ENCODE peak calls at places on chromosomes 5 and 9, in six cellular contexts. E, V, X, I, B and M are unnamed samples.

GRCh38 chr9:14313378-14313940 is 482 bp downstream of the NFIB start:
- DNase-seq in V (peak), E (no peak), B (no peak), X (no peak), I (peak), M (no peak)

GRCh38 chr5:153543959-153544470 is 53.5 kb downstream of the GRIA1 start:
- DNase-seq in X (no peak), E (no peak), V (no peak), B (no peak), I (no peak), M (no peak)

GRCh38 chr5:93850311-93850710 is 108.9 kb upstream of the POU5F2 start:
- DNase-seq in V (no peak), B (no peak), E (no peak), X (no peak), I (no peak), M (peak)

GRCh38 chr5:138353550-138353893 is 1.0 kb downstream of the KDM3B start:
- DNase-seq in B (no peak), I (no peak), X (no peak), E (no peak), V (no peak), M (no peak)

GRCh38 chr5:42756630-42757601 is at the start of gene CCDC152:
- DNase-seq in B (peak), V (no peak), X (peak), E (no peak), I (peak), M (no peak)

GRCh38 chr9:132011309-132011708 is 68.4 kb downstream of the MED27 start:
- DNase-seq in I (no peak), E (no peak), V (no peak), B (no peak), X (no peak), M (no peak)

GRCh38 chr9:87520172-87520683 is 22.6 kb downstream of the DAPK1 start:
- DNase-seq in I (no peak), B (no peak), X (no peak), E (no peak), V (no peak), M (no peak)

GRCh38 chr5:74415695-74416102 is 224.8 kb downstream of the ENC1 start:
- DNase-seq in I (no peak), X (no peak), V (no peak), E (no peak), B (no peak), M (peak)

GRCh38 chr9:92064711-92065110 is 50.5 kb downstream of the SPTLC1 start:
- DNase-seq in I (no peak), V (no peak), E (no peak), B (no peak), X (no peak), M (no peak)

GRCh38 chr9:127723450-127723849 is 7.6 kb downstream of the TTC16 start:
- DNase-seq in X (no peak), V (peak), B (no peak), E (no peak), I (no peak), M (no peak)

GRCh38 chr5:45800331-45800730 is 104.2 kb upstream of the HCN1 start:
- DNase-seq in E (no peak), B (no peak), X (no peak), I (no peak), V (no peak), M (no peak)

GRCh38 chr5:90909091-90909503 is 350.5 kb downstream of the ADGRV1 start:
- DNase-seq in I (peak), B (no peak), V (no peak), E (no peak), X (no peak), M (no peak)

GRCh38 chr9:87792831-87793288 is 66.9 kb downstream of the CTSL start:
- DNase-seq in B (peak), E (peak), X (no peak), I (peak), V (peak), M (no peak)

GRCh38 chr5:91706785-91707520 is 323.8 kb upstream of the ARRDC3 start:
- DNase-seq in E (no peak), B (no peak), I (no peak), V (no peak), X (no peak), M (no peak)

GRCh38 chr5:153618857-153619256 is 128.4 kb downstream of the GRIA1 start:
- DNase-seq in B (no peak), V (no peak), E (no peak), I (peak), X (no peak), M (no peak)

GRCh38 chr5:1827410-1828397 is 26.5 kb downstream of the NDUFS6 start:
- DNase-seq in X (no peak), V (no peak), I (no peak), B (no peak), E (no peak), M (no peak)

GRCh38 chr5:55104036-55104767 is 1.8 kb downstream of the GZMA start:
- DNase-seq in E (no peak), I (no peak), V (no peak), X (no peak), B (no peak), M (no peak)

GRCh38 chr5:145906401-145906800 is 30.0 kb upstream of the SH3RF2 start:
- DNase-seq in V (no peak), B (no peak), X (no peak), I (no peak), E (no peak), M (no peak)

GRCh38 chr5:71475788-71476384 is 20.4 kb downstream of the BDP1 start:
- DNase-seq in X (no peak), I (no peak), V (peak), E (no peak), B (no peak), M (no peak)

GRCh38 chr5:65880673-65881072 is 45.7 kb upstream of the ERBIN start:
- DNase-seq in V (no peak), I (no peak), X (no peak), E (no peak), B (no peak), M (no peak)

GRCh38 chr5:178536541-178537466 is 53.4 kb downstream of the COL23A1 start:
- DNase-seq in E (no peak), B (no peak), I (no peak), V (no peak), X (no peak), M (no peak)

GRCh38 chr9:93908591-93909241 is 46.4 kb downstream of the BARX1 start:
- DNase-seq in X (no peak), I (no peak), E (no peak), V (no peak), B (no peak), M (no peak)

GRCh38 chr5:127960126-127960744 is 123.3 kb upstream of the SLC12A2 start:
- DNase-seq in X (no peak), I (peak), E (no peak), B (no peak), V (no peak), M (no peak)

GRCh38 chr5:180636016-180636402 is 13.4 kb downstream of the FLT4 start:
- DNase-seq in V (no peak), E (no peak), I (no peak), B (no peak), X (no peak), M (no peak)

GRCh38 chr5:1493413-1493812 is 30.3 kb downstream of the LPCAT1 start:
- DNase-seq in X (no peak), E (no peak), I (no peak), B (no peak), V (no peak), M (no peak)

GRCh38 chr9:97638666-97639065 is 5.0 kb downstream of the NCBP1 start:
- DNase-seq in X (no peak), B (no peak), I (no peak), E (no peak), V (no peak), M (no peak)

GRCh38 chr5:141328231-141328630 is 2.1 kb upstream of the PCDHGA1 start:
- DNase-seq in I (no peak), B (no peak), E (no peak), V (no peak), X (no peak), M (no peak)

GRCh38 chr9:124299519-124300090 is 41.9 kb downstream of the NEK6 start:
- DNase-seq in B (no peak), E (no peak), X (no peak), I (no peak), V (no peak), M (no peak)

GRCh38 chr5:34486160-34486765 is 169.9 kb upstream of the RAI14 start:
- DNase-seq in B (peak), I (peak), X (peak), E (peak), V (peak), M (peak)

GRCh38 chr5:24401767-24402166 is 243.0 kb downstream of the CDH10 start:
- DNase-seq in V (peak), B (no peak), X (no peak), E (no peak), I (peak), M (no peak)

GRCh38 chr5:65867509-65868195 is 58.7 kb upstream of the ERBIN start:
- DNase-seq in V (no peak), E (no peak), I (no peak), B (no peak), X (no peak), M (no peak)

GRCh38 chr9:69744688-69745380 is 15.0 kb downstream of the PTAR1 start:
- DNase-seq in V (no peak), I (no peak), X (no peak), E (no peak), B (no peak), M (no peak)

GRCh38 chr9:132268725-132269352 is 85.9 kb downstream of the SETX start:
- DNase-seq in I (peak), X (peak), V (peak), B (peak), E (peak), M (peak)

GRCh38 chr5:132388244-132389050 is 18.9 kb downstream of the SLC22A5 start:
- DNase-seq in E (no peak), I (peak), X (no peak), B (no peak), V (peak), M (no peak)

GRCh38 chr9:23587433-23587832 is 238.6 kb downstream of the ELAVL2 start:
- DNase-seq in I (peak), V (no peak), B (no peak), E (no peak), X (no peak), M (no peak)

GRCh38 chr5:175013251-175013650 is 288.9 kb downstream of the MSX2 start:
- DNase-seq in V (no peak), B (no peak), E (no peak), X (no peak), I (no peak), M (no peak)

GRCh38 chr9:95574176-95574575 is 57.4 kb upstream of the PTCH1 start:
- DNase-seq in X (no peak), V (no peak), B (no peak), E (no peak), I (no peak), M (peak)

GRCh38 chr9:97983524-97984187 is 515 bp downstream of the ANP32B start:
- DNase-seq in E (no peak), V (peak), B (peak), I (peak), X (peak), M (peak)